ENCODE peak calls at places on chromosomes 11 and 22, in ten cellular contexts. K is AG04450; W is HCT116; U is CD8-positive, alpha-beta T cell; M is NB4; J is mucosa of descending colon; H is fibroblast of lung; L is endodermal cell; O is AG09309; C is GM06990. T is an unnamed sample.

GRCh38 chr11:26806209-26806608 is 84.3 kb upstream of the SLC5A12 start:
- DNase-seq in O (peak; percentile 52), M (no peak), K (no peak), W (no peak), U (no peak), J (no peak), C (no peak), L (no peak), H (peak; percentile 65), T (peak; percentile 26)

GRCh38 chr11:86740628-86741488 is 59.5 kb upstream of the PRSS23 start:
- DNase-seq in J (peak; percentile 15), L (peak; percentile 89), M (peak; percentile 86), U (no peak), W (peak; percentile 89), K (peak; percentile 88), H (peak; percentile 98), O (peak; percentile 86), C (no peak), T (peak; percentile 90)

GRCh38 chr11:92826597-92826996 is 142.9 kb upstream of the MTNR1B start:
- DNase-seq in C (no peak), U (no peak), O (no peak), J (no peak), W (no peak), K (no peak), L (no peak), H (no peak), M (no peak), T (no peak)

GRCh38 chr11:30741039-30741550 is 154.9 kb upstream of the MPPED2 start:
- DNase-seq in U (no peak), H (peak; percentile 75), O (no peak), M (no peak), L (no peak), C (no peak), K (peak; percentile 11), W (no peak), J (peak; percentile 48), T (peak; percentile 31)

GRCh38 chr11:76837696-76838421 is 22.9 kb upstream of the ACER3 start:
- DNase-seq in W (no peak), L (no peak), M (no peak), U (no peak), J (no peak), H (no peak), K (no peak), O (no peak), C (no peak), T (no peak)

GRCh38 chr11:68810164-68810563 is 31.6 kb downstream of the CPT1A start:
- DNase-seq in M (no peak), L (no peak), W (no peak), H (no peak), U (no peak), C (no peak), J (peak; percentile 88), K (no peak), O (no peak), T (no peak)

GRCh38 chr11:94968334-94968958 is 4.9 kb downstream of the CWC15 start:
- DNase-seq in W (no peak), O (no peak), C (no peak), J (no peak), H (peak; percentile 66), K (no peak), M (peak; percentile 45), U (no peak), L (no peak), T (no peak)

GRCh38 chr22:36541831-36542391 is 12.9 kb upstream of the EIF3D start:
- DNase-seq in L (no peak), U (no peak), M (no peak), J (no peak), K (peak; percentile 72), W (peak; percentile 64), O (peak; percentile 60), H (peak; percentile 70), C (no peak), T (peak; percentile 72)

GRCh38 chr22:27642104-27642800 is 159.3 kb downstream of the MN1 start:
- DNase-seq in J (no peak), L (no peak), M (no peak), O (no peak), W (no peak), U (no peak), C (no peak), H (no peak), K (no peak), T (no peak)

GRCh38 chr22:22936915-22937656 is 49.5 kb downstream of the IGLL5 start:
- DNase-seq in K (no peak), C (no peak), W (no peak), M (no peak), L (no peak), J (no peak), U (no peak), H (no peak), O (no peak), T (no peak)

GRCh38 chr11:45104790-45105084 is 41.7 kb upstream of the PRDM11 start:
- DNase-seq in M (no peak), L (peak; percentile 31), J (no peak), U (no peak), O (no peak), H (no peak), K (no peak), W (no peak), C (no peak), T (no peak)

DNA sequence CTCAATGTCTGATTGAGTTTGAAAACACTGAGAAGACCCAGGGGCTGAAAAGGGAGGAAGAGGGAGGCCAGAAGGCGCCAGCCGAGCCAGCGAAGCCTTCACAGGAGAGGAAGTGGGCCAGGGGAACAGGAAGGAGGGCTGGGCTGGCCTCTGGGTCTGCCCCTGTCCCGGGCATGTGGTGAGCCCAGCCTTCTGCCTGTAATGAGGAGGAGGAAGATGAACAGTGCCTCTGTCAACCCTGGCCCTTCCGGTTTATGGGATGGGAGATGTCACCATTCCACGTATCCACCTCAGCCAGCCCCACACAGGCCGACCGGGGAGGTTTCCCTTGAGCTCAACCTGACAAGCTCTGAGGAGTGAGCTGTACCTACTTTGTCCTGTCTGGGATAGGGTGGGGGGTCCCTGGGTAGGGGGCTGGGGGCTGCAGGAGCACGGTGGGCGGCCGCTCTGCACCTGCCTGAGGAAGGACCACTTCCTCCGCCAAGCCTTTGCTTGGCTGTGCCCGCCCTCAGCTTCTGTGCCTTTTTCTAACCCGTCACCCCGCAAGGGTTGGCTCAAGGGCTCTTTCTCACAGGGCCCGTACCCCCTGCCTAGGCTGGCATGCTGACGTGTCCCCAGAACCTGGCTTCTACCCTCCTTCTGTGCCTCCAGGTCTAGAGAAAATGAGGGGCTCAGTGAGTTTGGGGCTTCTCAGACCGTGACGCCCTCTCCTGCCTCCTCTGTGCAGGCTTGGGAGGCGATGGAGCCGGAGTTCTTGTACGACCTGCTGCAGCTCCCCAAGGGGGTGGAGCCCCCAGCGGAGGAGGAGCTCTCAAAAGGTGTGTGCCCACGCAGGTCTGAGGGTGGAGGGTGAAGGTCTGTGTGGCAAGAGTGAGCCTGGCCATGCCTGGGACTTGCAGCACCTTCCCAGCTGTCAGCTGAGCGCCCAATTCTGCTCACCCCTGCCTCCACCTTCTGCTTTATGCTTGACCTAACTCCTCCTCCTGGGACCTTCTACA is 2.2 kb downstream of the PARVG start:
- DNase-seq in L (no peak), H (no peak), C (peak; percentile 57), U (no peak), K (no peak), W (no peak), M (peak; percentile 90), J (peak; percentile 36), O (no peak), T (no peak)
- H3K4me3 ChIP-seq in L (no peak overlapping the region), H (no peak overlapping the region), C (peak overlapping the region; percentile 76), U (peak overlapping the region; percentile 79), K (no peak overlapping the region), W (no peak overlapping the region), M (peak overlapping the region; percentile 74), J (no peak overlapping the region), O (no peak overlapping the region), T (no peak overlapping the region)

DNA sequence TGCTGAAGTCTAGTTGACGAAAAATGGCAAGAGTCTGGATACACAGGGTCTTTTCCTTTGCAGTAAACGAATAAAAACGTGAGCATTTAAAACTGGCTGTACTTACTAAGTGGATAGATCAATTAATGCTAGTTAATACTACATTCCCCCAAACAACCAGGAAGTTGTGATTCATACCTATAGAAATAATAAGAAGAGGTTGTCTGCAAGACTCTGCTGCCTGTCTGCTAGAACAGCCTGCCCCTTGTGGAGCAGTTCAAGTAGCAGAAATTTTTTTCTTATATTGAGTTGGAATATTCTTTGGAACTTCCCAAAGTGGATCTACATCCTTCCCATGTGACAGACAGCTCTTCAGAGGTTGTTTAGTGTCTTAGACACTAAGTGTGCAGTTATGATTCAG is 86.8 kb downstream of the TEAD1 start:
- DNase-seq in H (peak; percentile 46), W (peak; percentile 12), J (no peak), L (no peak), U (no peak), C (no peak), O (no peak), K (peak; percentile 18), M (no peak), T (no peak)
- TF ChIP-seq CTCF in H (peak; percentile 15), W (peak; percentile 55), J (no peak), L (peak; percentile 58), U (no peak), C (peak; percentile 15), O (peak; percentile 33), K (peak; percentile 60), M (no peak), T (peak; percentile 39)

GRCh38 chr11:124096364-124096763 is 18.9 kb upstream of the VWA5A start:
- DNase-seq in C (no peak), K (no peak), W (no peak), U (no peak), O (no peak), M (no peak), L (no peak), J (no peak), H (no peak), T (no peak)

GRCh38 chr11:124098142-124098541 is 17.1 kb upstream of the VWA5A start:
- DNase-seq in W (no peak), K (no peak), C (no peak), O (no peak), U (no peak), H (no peak), L (no peak), M (no peak), J (no peak), T (no peak)

GRCh38 chr11:124094731-124095130 is 20.5 kb upstream of the VWA5A start:
- DNase-seq in O (no peak), M (no peak), K (no peak), C (no peak), L (no peak), U (no peak), W (no peak), J (no peak), H (no peak), T (no peak)
- H3K4me3 ChIP-seq in O (no peak overlapping the region), M (no peak overlapping the region), K (no peak overlapping the region), C (no peak overlapping the region), L (no peak overlapping the region), U (no peak overlapping the region), W (no peak overlapping the region), J (no peak overlapping the region), H (no peak overlapping the region), T (no peak overlapping the region)

DNA sequence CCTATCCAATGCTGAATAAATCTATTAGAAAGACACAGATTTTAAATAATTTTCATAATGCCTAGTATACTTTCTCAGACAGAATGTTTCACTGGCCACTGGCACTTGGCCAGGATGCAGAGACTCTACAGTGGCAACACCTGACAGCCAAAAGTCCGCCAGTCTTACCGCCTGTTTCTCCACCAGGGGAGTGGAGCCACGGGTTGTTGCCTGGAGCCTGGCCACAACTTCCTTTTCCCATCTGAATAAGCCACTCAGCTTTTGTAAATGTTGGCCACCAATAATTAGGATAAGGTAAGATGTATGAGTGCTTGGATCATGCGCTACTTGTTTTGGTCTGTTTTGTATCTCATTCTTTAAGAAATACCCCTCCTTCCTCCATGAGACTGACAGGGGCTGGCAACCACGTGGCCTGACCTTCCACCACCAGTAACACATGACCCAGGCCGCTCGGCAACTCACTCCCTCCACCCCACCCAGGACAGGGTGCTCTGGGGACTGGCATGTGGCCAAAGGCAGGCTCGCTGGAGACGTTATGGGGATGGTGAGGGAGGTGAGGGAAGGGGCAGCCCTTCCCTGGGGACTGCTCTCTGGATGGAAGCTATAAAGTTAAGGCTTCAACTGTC is 93.0 kb upstream of the BID start:
- DNase-seq in W (no peak), O (no peak), L (no peak), C (no peak), U (no peak), M (peak; percentile 44), J (peak; percentile 81), H (no peak), K (no peak), T (no peak)
- TF ChIP-seq CTCF in W (no peak), O (no peak), L (no peak), C (no peak), U (no peak), M (no peak), J (no peak), H (no peak), K (no peak), T (no peak)

T was measured in AG04449.